ENCODE peak calls at places on chromosomes 1 and 21, in ten cellular contexts. F is DMS53; X is naive thymus-derived CD4-positive, alpha-beta T cell; P is CD8-positive, alpha-beta T cell; E is AG08395; W is HEK293T; Z is HL-60; K is stimulated activated CD8-positive, alpha-beta memory T cell treated with anti-CD3 and anti-CD28 coated beads, Interleukin-4, amount 100 ng/mL, for 24 hours; C is GM23248; M is mesothelial cell of epicardium. H is an unnamed sample.

GRCh38 chr1:185533596-185533995 is 200.6 kb upstream of the HMCN1 start:
- DNase-seq in Z (no peak), K (no peak), C (no peak), W (no peak), F (no peak), X (no peak), E (no peak), P (no peak), M (no peak), H (no peak)

GRCh38 chr1:7387053-7387861 is 383.8 kb upstream of the VAMP3 start:
- DNase-seq in X (no peak), M (no peak), K (no peak), Z (no peak), W (no peak), P (peak), E (peak), C (no peak), F (peak), H (peak)

GRCh38 chr1:243686149-243686548 is 163.9 kb downstream of the AKT3 start:
- DNase-seq in W (no peak), F (no peak), X (no peak), M (no peak), Z (no peak), P (no peak), K (no peak), C (peak), E (no peak), H (no peak)

GRCh38 chr1:63601912-63602311 is 8.7 kb downstream of the PGM1 start:
- DNase-seq in P (no peak), F (no peak), Z (no peak), X (no peak), E (no peak), K (no peak), M (no peak), C (no peak), W (no peak), H (no peak)

GRCh38 chr1:204991342-204991844 is 51.6 kb upstream of the CNTN2 start:
- DNase-seq in W (no peak), E (no peak), C (no peak), P (no peak), Z (peak), M (no peak), F (no peak), K (no peak), X (no peak), H (no peak)

GRCh38 chr1:115478933-115479551 is 141.0 kb upstream of the NGF start:
- DNase-seq in W (no peak), C (no peak), X (no peak), Z (no peak), E (no peak), M (no peak), K (no peak), P (no peak), F (peak), H (peak)

GRCh38 chr21:36422279-36423098 is 37.3 kb downstream of the CHAF1B start:
- DNase-seq in W (peak), X (no peak), Z (peak), E (peak), M (no peak), K (no peak), P (no peak), F (peak), C (peak), H (peak)

GRCh38 chr21:38591138-38591537 is 92.9 kb upstream of the ERG start:
- DNase-seq in K (no peak), W (no peak), X (no peak), Z (no peak), F (no peak), P (no peak), E (no peak), M (no peak), C (peak), H (no peak)

GRCh38 chr1:18415448-18415960 is 65.2 kb upstream of the KLHDC7A start:
- DNase-seq in E (no peak), X (no peak), W (no peak), F (no peak), C (no peak), K (no peak), Z (no peak), M (no peak), P (no peak), H (no peak)

GRCh38 chr1:199667079-199667478 is 360.4 kb upstream of the NR5A2 start:
- DNase-seq in W (no peak), F (peak), X (no peak), Z (no peak), C (no peak), K (no peak), P (no peak), M (no peak), E (no peak), H (no peak)

GRCh38 chr1:225766967-225767413 is 10.6 kb upstream of the SRP9 start:
- DNase-seq in M (no peak), F (no peak), K (no peak), C (peak), X (no peak), W (no peak), Z (no peak), E (peak), P (no peak), H (no peak)

GRCh38 chr1:168842916-168843315 is 113.9 kb upstream of the DPT start:
- DNase-seq in K (no peak), E (no peak), W (no peak), F (peak), C (no peak), M (no peak), P (no peak), Z (no peak), X (no peak), H (peak)

GRCh38 chr1:81114191-81114590 is 686.5 kb upstream of the ADGRL2 start:
- DNase-seq in X (no peak), M (no peak), C (peak), P (no peak), W (no peak), F (no peak), K (no peak), E (no peak), Z (no peak), H (no peak)

GRCh38 chr1:233343262-233343661 is 15.7 kb downstream of the MAP3K21 start:
- DNase-seq in M (no peak), C (no peak), Z (no peak), W (no peak), P (no peak), E (no peak), K (no peak), X (no peak), F (peak), H (peak)

GRCh38 chr21:41090981-41091380 is 77.0 kb upstream of the BACE2 start:
- DNase-seq in Z (no peak), P (no peak), E (no peak), X (no peak), C (no peak), M (no peak), W (no peak), F (peak), K (no peak), H (no peak)

GRCh38 chr1:204896787-204897469 is 26.3 kb downstream of the NFASC start:
- DNase-seq in E (no peak), M (no peak), Z (no peak), X (no peak), P (no peak), F (no peak), C (no peak), K (no peak), W (no peak), H (no peak)

GRCh38 chr1:153168686-153169085 is 18.0 kb upstream of the SPRR2G start:
- DNase-seq in P (no peak), M (no peak), E (no peak), X (no peak), K (no peak), F (no peak), C (no peak), W (no peak), Z (no peak), H (no peak)

GRCh38 chr21:45019887-45020537 is 54.4 kb upstream of the ADARB1 start:
- DNase-seq in K (no peak), P (no peak), C (no peak), M (peak), X (no peak), E (no peak), F (no peak), Z (no peak), W (no peak), H (no peak)

GRCh38 chr1:174995916-174996315 is 3.8 kb upstream of the CACYBP start:
- DNase-seq in P (no peak), W (no peak), M (no peak), F (no peak), Z (no peak), E (no peak), X (no peak), K (no peak), C (no peak), H (no peak)

GRCh38 chr1:157580179-157580827 is 17.6 kb downstream of the FCRL4 start:
- DNase-seq in M (no peak), P (no peak), W (peak), F (peak), X (no peak), K (no peak), Z (peak), C (peak), E (peak), H (peak)